ENCODE peak calls at places on chromosomes 12 and 14, in ten cellular contexts. O is HEK293T, D is SHP77 treated with DMSO at 0.1 percent for 48 hours, W is MM.1S, Q is BJ, V is fibroblast of gingiva, A is HT1080, S is ELF-1, T is NCI-H1694 treated with DMSO at 0.1 percent for 48 hours, G is NCI-H2081. I is an unnamed sample.

GRCh38 chr12:120337730-120338129 is 10.2 kb upstream of the PLA2G1B start:
- DNase-seq in O (no peak), D (no peak), W (no peak), Q (no peak), V (no peak), A (no peak), S (no peak), T (no peak), G (no peak), I (no peak)

GRCh38 chr14:91414475-91415342 is 2.9 kb downstream of the CCDC88C start:
- DNase-seq in O (no peak), D (no peak), W (no peak), Q (no peak), V (no peak), A (no peak), S (peak), T (no peak), G (no peak), I (no peak)

GRCh38 chr12:72268386-72268785 is 3.8 kb upstream of the TRHDE start:
- DNase-seq in O (no peak), D (no peak), W (no peak), Q (no peak), V (no peak), A (no peak), S (no peak), T (no peak), G (no peak), I (no peak)

GRCh38 chr12:130463818-130464663 is 126.4 kb downstream of the PIWIL1 start:
- DNase-seq in O (no peak), D (no peak), W (no peak), Q (no peak), V (no peak), A (no peak), S (no peak), T (peak), G (no peak), I (no peak)

GRCh38 chr12:125187148-125187733 is 122.0 kb downstream of the AACS start:
- DNase-seq in O (no peak), D (no peak), W (no peak), Q (no peak), V (no peak), A (no peak), S (peak), T (no peak), G (no peak), I (no peak)

GRCh38 chr12:56629459-56630179 is 507 bp downstream of the BAZ2A start:
- DNase-seq in O (no peak), D (no peak), W (peak), Q (no peak), V (no peak), A (no peak), S (no peak), T (no peak), G (no peak), I (no peak)

GRCh38 chr12:26196424-26196722 is 1.0 kb downstream of the SSPN start:
- DNase-seq in O (no peak), D (no peak), W (no peak), Q (no peak), V (no peak), A (no peak), S (no peak), T (no peak), G (no peak), I (no peak)

GRCh38 chr12:124663771-124664366 is 96.5 kb upstream of the NCOR2 start:
- DNase-seq in O (no peak), D (no peak), W (no peak), Q (no peak), V (no peak), A (no peak), S (peak), T (no peak), G (no peak), I (no peak)

GRCh38 chr14:90626550-90626949 is 189.7 kb downstream of the TTC7B start:
- DNase-seq in O (no peak), D (no peak), W (no peak), Q (no peak), V (no peak), A (no peak), S (no peak), T (peak), G (no peak), I (no peak)

GRCh38 chr14:105537580-105538474 is 11.4 kb downstream of the TMEM121 start:
- DNase-seq in O (peak), D (no peak), W (peak), Q (no peak), V (no peak), A (no peak), S (peak), T (peak), G (peak), I (no peak)

GRCh38 chr14:94665121-94665520 is 52.9 kb downstream of the SERPINA3 start:
- DNase-seq in O (no peak), D (no peak), W (no peak), Q (peak), V (peak), A (peak), S (no peak), T (no peak), G (no peak), I (no peak)

GRCh38 chr12:64258576-64258975 is 36.5 kb upstream of the KICS2 start:
- DNase-seq in O (no peak), D (peak), W (no peak), Q (no peak), V (no peak), A (no peak), S (peak), T (no peak), G (no peak), I (no peak)

GRCh38 chr14:22008098-22008412 is 334.4 kb upstream of the OR4E1 start:
- DNase-seq in O (no peak), D (no peak), W (no peak), Q (no peak), V (no peak), A (no peak), S (no peak), T (no peak), G (no peak), I (no peak)

GRCh38 chr12:26818201-26818600 is 14.8 kb downstream of the ITPR2 start:
- DNase-seq in O (no peak), D (no peak), W (no peak), Q (no peak), V (no peak), A (no peak), S (no peak), T (no peak), G (no peak), I (no peak)

GRCh38 chr12:49550853-49551252 is 12.0 kb downstream of the KCNH3 start:
- DNase-seq in O (no peak), D (no peak), W (no peak), Q (no peak), V (no peak), A (no peak), S (no peak), T (no peak), G (no peak), I (no peak)

GRCh38 chr14:22418631-22419030 is 170.4 kb downstream of the DAD1 start:
- DNase-seq in O (no peak), D (no peak), W (no peak), Q (no peak), V (no peak), A (no peak), S (no peak), T (no peak), G (no peak), I (no peak)

GRCh38 chr12:123713398-123714301 is 1.5 kb downstream of the ATP6V0A2 start:
- DNase-seq in O (no peak), D (no peak), W (peak), Q (no peak), V (no peak), A (no peak), S (no peak), T (no peak), G (no peak), I (peak)

GRCh38 chr14:71551291-71551955 is 380.8 kb upstream of the RGS6 start:
- DNase-seq in O (no peak), D (no peak), W (no peak), Q (peak), V (peak), A (peak), S (no peak), T (no peak), G (no peak), I (no peak)

GRCh38 chr14:104069541-104069940 is 16.0 kb upstream of the ASPG start:
- DNase-seq in O (no peak), D (no peak), W (no peak), Q (no peak), V (no peak), A (no peak), S (no peak), T (no peak), G (no peak), I (no peak)

GRCh38 chr12:77388611-77389265 is 323.4 kb upstream of the E2F7 start:
- DNase-seq in O (no peak), D (no peak), W (no peak), Q (no peak), V (no peak), A (peak), S (no peak), T (no peak), G (no peak), I (no peak)

GRCh38 chr12:15580431-15580830 is 208.8 kb downstream of the EPS8 start:
- DNase-seq in O (no peak), D (no peak), W (no peak), Q (no peak), V (no peak), A (no peak), S (no peak), T (no peak), G (no peak), I (no peak)

GRCh38 chr12:44875417-44875953 is 630 bp downstream of the NELL2 start:
- DNase-seq in O (peak), D (no peak), W (no peak), Q (no peak), V (no peak), A (no peak), S (peak), T (no peak), G (peak), I (peak)

GRCh38 chr12:109736552-109737108 is 23.0 kb downstream of the FAM222A start:
- DNase-seq in O (peak), D (no peak), W (no peak), Q (no peak), V (peak), A (peak), S (peak), T (no peak), G (no peak), I (no peak)

GRCh38 chr12:56684745-56685369 is 3.2 kb downstream of the PTGES3 start:
- DNase-seq in O (no peak), D (no peak), W (peak), Q (no peak), V (no peak), A (no peak), S (peak), T (no peak), G (no peak), I (no peak)

GRCh38 chr14:68951800-68952540 is 27.1 kb downstream of the ACTN1 start:
- DNase-seq in O (no peak), D (no peak), W (no peak), Q (no peak), V (no peak), A (no peak), S (no peak), T (no peak), G (no peak), I (no peak)

GRCh38 chr14:80388980-80389711 is 177.8 kb upstream of the DIO2 start:
- DNase-seq in O (no peak), D (no peak), W (no peak), Q (peak), V (peak), A (peak), S (no peak), T (no peak), G (no peak), I (no peak)

I was measured in stimulated activated CD4-positive, alpha-beta T cell treated with anti-CD3 and anti-CD28 coated beads, Interleukin-1b, Interleukin-23, amount 100 ng/mL, for 24 hours.